ENCODE peak calls at places on chromosome 16, in ten cellular contexts. B is PC-3, V is K562, W is A549, R is prostate gland, A is HAP-1, L is MM.1S, Z is spleen, Q is mesenchymal stem cell, M is uterus. F is an unnamed sample. For H3K9me3, the result is how much of the 10 kb centered on the place peaks cover.

GRCh38 chr16:12390644-12391043 is 413.0 kb downstream of the CPPED1 start:
- DNase-seq in B (peak), V (no peak), W (no peak), R (no peak), A (no peak), L (no peak), Z (no peak), Q (peak), M (no peak), F (no peak)

GRCh38 chr16:1042076-1042744 is 30.3 kb upstream of the SSTR5 start:
- DNase-seq in B (no peak), V (no peak), W (no peak), R (no peak), A (no peak), L (no peak), Z (no peak), Q (no peak), M (no peak), F (no peak)

GRCh38 chr16:85168732-85169256 is 56.5 kb upstream of the CIBAR2 start:
- DNase-seq in B (peak), V (peak), W (peak), R (no peak), A (peak), L (no peak), Z (no peak), Q (no peak), M (peak), F (no peak)

GRCh38 chr16:57304169-57305061 is 19.9 kb upstream of the PLLP start:
- DNase-seq in B (peak), V (no peak), W (peak), R (no peak), A (no peak), L (no peak), Z (peak), Q (peak), M (peak), F (no peak)

GRCh38 chr16:5537347-5537746 is 439.8 kb upstream of the EEF2KMT start:
- DNase-seq in B (no peak), V (no peak), W (no peak), R (no peak), A (no peak), L (no peak), Z (no peak), Q (no peak), M (no peak), F (no peak)

GRCh38 chr16:68311316-68311620 is 449 bp downstream of the PRMT7 start:
- DNase-seq in B (peak), V (no peak), W (no peak), R (no peak), A (peak), L (peak), Z (no peak), Q (peak), M (no peak), F (no peak)

GRCh38 chr16:81384006-81384405 is 60.6 kb upstream of the CMIP start:
- DNase-seq in B (no peak), V (no peak), W (no peak), R (peak), A (peak), L (no peak), Z (no peak), Q (no peak), M (no peak), F (no peak)

GRCh38 chr16:17304124-17304813 is 166.5 kb downstream of the XYLT1 start:
- DNase-seq in B (peak), V (no peak), W (no peak), R (peak), A (no peak), L (no peak), Z (no peak), Q (no peak), M (no peak), F (no peak)

GRCh38 chr16:53257001-53257400 is 177.3 kb upstream of the RBL2 start:
- DNase-seq in B (peak), V (no peak), W (no peak), R (no peak), A (peak), L (no peak), Z (no peak), Q (peak), M (no peak), F (peak)

GRCh38 chr16:66255647-66256046 is 110.8 kb upstream of the CDH5 start:
- DNase-seq in B (no peak), V (no peak), W (no peak), R (no peak), A (no peak), L (no peak), Z (no peak), Q (no peak), M (no peak), F (no peak)

GRCh38 chr16:66256919-66257318 is 109.6 kb upstream of the CDH5 start:
- DNase-seq in B (no peak), V (no peak), W (no peak), R (no peak), A (no peak), L (no peak), Z (no peak), Q (no peak), M (no peak), F (no peak)

GRCh38 chr16:66254751-66255150 is 111.7 kb upstream of the CDH5 start:
- DNase-seq in B (no peak), V (no peak), W (no peak), R (no peak), A (no peak), L (no peak), Z (no peak), Q (peak), M (no peak), F (no peak)

GRCh38 chr16:66251406-66252160 is 114.9 kb upstream of the CDH5 start:
- DNase-seq in B (no peak), V (no peak), W (no peak), R (no peak), A (no peak), L (no peak), Z (no peak), Q (no peak), M (no peak), F (no peak)

DNA sequence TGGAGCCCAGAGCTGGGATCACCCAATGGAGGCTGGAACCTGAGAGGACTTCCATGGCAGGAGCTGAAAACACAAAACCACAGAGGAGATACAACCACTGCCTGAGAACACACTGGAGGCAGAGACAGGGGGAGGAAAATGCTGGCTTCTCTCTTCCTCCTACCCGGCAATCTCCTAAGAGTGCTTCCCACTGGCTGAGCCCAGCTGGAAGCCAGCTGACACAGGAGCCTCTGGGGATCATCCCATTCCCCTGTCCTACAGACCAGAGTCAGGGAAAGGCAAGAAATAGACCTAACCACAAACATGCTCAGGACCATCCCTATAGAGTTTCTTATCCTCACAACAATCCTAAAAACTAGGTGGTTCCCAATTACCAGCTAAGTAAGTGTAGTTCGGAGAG is 112.4 kb upstream of the CDH5 start:
- DNase-seq in B (no peak), V (no peak), W (no peak), R (no peak), A (no peak), L (no peak), Z (no peak), Q (peak), M (no peak), F (no peak)
- H3K9me3 ChIP-seq in B (under half), V (under half), W (under half), R (under half), A (under half), L (under half), Z (under half), Q (under half), M (under half), F (under half)

GRCh38 chr16:29663829-29664132 is 734 bp downstream of the SPN start:
- DNase-seq in B (no peak), V (no peak), W (no peak), R (no peak), A (no peak), L (no peak), Z (no peak), Q (no peak), M (no peak), F (no peak)

GRCh38 chr16:29663020-29663828 is at the start of gene SPN:
- DNase-seq in B (no peak), V (peak), W (no peak), R (no peak), A (no peak), L (no peak), Z (peak), Q (no peak), M (no peak), F (no peak)

GRCh38 chr16:29664133-29664912 is 1.3 kb downstream of the SPN start:
- DNase-seq in B (no peak), V (peak), W (no peak), R (no peak), A (no peak), L (no peak), Z (peak), Q (no peak), M (no peak), F (no peak)

GRCh38 chr16:29667755-29668154 is 4.7 kb downstream of the SPN start:
- DNase-seq in B (no peak), V (no peak), W (no peak), R (no peak), A (no peak), L (no peak), Z (no peak), Q (no peak), M (no peak), F (no peak)

DNA sequence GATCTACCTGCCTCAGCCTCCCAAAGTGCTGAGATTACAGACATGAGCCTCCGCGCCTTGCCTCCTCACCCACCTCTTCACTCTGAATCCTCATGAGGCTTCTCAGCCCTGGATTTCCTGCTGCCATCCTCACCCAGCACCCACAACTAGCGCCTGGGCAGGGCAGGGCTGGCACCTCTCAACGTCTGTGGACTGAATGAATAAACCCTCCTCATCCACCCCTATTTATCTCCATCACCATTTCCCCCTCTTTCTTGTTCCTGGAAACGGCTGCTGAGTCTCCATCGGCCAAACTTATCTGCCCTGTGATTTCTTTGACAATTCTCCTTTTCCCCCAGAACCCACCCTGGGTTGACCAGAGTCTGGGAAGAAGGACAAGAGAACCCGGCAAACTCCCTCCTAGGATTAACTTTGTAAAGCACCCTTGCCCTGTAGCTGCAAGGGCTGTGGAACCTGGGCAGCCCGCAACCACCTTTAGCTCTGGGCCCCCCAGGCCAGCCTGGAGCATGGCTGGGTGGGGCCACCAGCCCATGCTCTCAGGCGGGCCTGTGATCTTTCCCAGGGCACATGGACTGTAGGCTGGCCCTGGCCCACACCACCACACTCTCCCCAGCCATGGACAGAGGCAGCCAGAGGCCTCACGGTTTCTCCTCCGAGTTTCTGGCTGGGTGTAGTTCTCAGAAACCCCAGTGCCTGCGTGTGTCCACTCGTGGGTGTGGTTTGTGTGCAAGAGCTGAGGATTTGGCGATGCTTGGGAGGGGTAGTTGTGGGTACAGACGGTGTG is 2.4 kb downstream of the SPN start:
- DNase-seq in B (no peak), V (peak), W (no peak), R (no peak), A (no peak), L (no peak), Z (peak), Q (no peak), M (no peak), F (no peak)
- H3K4me3 ChIP-seq in B (no peak), V (peak), W (no peak), R (no peak), A (no peak), L (no peak), Z (peak), Q (no peak), M (no peak), F (no peak)

GRCh38 chr16:59324462-59324861 is 590.3 kb upstream of the GOT2 start:
- DNase-seq in B (peak), V (no peak), W (peak), R (no peak), A (no peak), L (no peak), Z (no peak), Q (peak), M (no peak), F (no peak)
- H3K9me3 ChIP-seq in B (under half), V (under half), W (under half), R (under half), A (under half), L (under half), Z (under half), Q (under half), M (under half), F (under half)

DNA sequence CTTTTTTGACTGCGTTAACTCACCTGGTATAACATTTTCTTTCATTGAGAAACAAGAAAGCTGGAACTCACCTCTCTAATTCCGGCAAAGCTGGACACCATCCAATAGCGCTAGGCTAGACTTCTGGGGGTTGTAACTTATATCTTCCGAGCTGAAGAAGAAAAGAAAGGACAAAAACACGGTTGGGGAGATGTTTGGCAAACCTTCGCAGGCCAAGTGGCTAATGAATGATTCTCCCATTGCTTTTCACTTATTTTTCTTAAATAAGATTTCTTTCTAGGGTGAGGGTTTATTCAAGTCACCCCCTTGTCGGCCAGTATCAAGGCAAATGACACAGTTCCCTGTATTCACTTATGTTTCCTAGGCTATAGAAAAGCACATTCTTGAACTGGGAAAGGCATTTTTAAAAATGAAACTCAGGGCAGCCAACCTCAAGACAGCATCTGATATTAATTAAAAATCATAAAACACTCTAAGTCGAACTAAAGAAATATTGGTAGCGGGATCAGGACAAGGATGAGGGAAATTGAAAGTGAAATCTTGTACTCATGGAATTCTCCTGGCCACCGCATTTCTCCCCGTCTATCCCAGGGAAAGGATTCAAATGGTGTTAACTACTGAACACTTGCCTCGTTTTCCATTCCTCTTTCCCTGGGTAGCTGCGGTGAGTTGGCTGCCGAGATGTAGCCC is 95.9 kb upstream of the ZFHX3 start:
- DNase-seq in B (no peak), V (no peak), W (no peak), R (no peak), A (no peak), L (no peak), Z (no peak), Q (no peak), M (no peak), F (no peak)
- H3K4me3 ChIP-seq in B (no peak), V (no peak), W (no peak), R (no peak), A (no peak), L (no peak), Z (no peak), Q (no peak), M (peak), F (peak)

GRCh38 chr16:10419701-10420100 is 33.8 kb downstream of the ATF7IP2 start:
- DNase-seq in B (no peak), V (no peak), W (no peak), R (no peak), A (no peak), L (no peak), Z (no peak), Q (no peak), M (no peak), F (no peak)
- H3K9me3 ChIP-seq in B (under half), V (under half), W (under half), R (under half), A (under half), L (under half), Z (under half), Q (under half), M (under half), F (under half)